ENCODE peak calls at places on chromosomes 1 and 21, in five cellular contexts. One of them, this sample, is unnamed.

GRCh38 chr21:37204580-37204979 is 62.6 kb downstream of the VPS26C start:
- DNase-seq in activated T-helper 1 cell treated with Interleukin-2 at 50 U/mL for 16 hours: no peak
- DNase-seq in AG04450: no peak
- DNase-seq in hepatocyte: no peak
- DNase-seq in RWPE1: no peak
- DNase-seq in this sample: no peak

GRCh38 chr1:36248250-36248894 is 24.1 kb downstream of the THRAP3 start:
- DNase-seq in AG04450: peak; percentile 50
- DNase-seq in hepatocyte: peak; percentile 61
- DNase-seq in activated T-helper 1 cell treated with Interleukin-2 at 50 U/mL for 16 hours: no peak
- DNase-seq in RWPE1: peak; percentile 13
- DNase-seq in this sample: no peak

GRCh38 chr1:155698382-155699038 is 9.6 kb downstream of the DAP3 start:
- DNase-seq in activated T-helper 1 cell treated with Interleukin-2 at 50 U/mL for 16 hours: no peak
- DNase-seq in AG04450: no peak
- DNase-seq in hepatocyte: peak; percentile 21
- DNase-seq in RWPE1: no peak
- DNase-seq in this sample: no peak

GRCh38 chr21:16279658-16280581 is 550.1 kb downstream of the USP25 start:
- DNase-seq in activated T-helper 1 cell treated with Interleukin-2 at 50 U/mL for 16 hours: no peak
- DNase-seq in RWPE1: no peak
- DNase-seq in hepatocyte: peak; percentile 33
- DNase-seq in AG04450: peak; percentile 3
- DNase-seq in this sample: no peak

GRCh38 chr21:29725025-29725736 is 214.6 kb downstream of the GRIK1 start:
- DNase-seq in activated T-helper 1 cell treated with Interleukin-2 at 50 U/mL for 16 hours: no peak
- DNase-seq in RWPE1: no peak
- DNase-seq in hepatocyte: peak; percentile 31
- DNase-seq in AG04450: no peak
- DNase-seq in this sample: no peak

GRCh38 chr1:59096501-59096900 is 200.4 kb upstream of the FGGY start:
- DNase-seq in RWPE1: no peak
- DNase-seq in activated T-helper 1 cell treated with Interleukin-2 at 50 U/mL for 16 hours: no peak
- DNase-seq in hepatocyte: no peak
- DNase-seq in AG04450: no peak
- DNase-seq in this sample: no peak

GRCh38 chr1:99644302-99645004 is 1.5 kb upstream of the PALMD start:
- DNase-seq in hepatocyte: no peak
- DNase-seq in activated T-helper 1 cell treated with Interleukin-2 at 50 U/mL for 16 hours: no peak
- DNase-seq in RWPE1: no peak
- DNase-seq in AG04450: no peak
- DNase-seq in this sample: no peak

GRCh38 chr1:212269306-212269705 is 15.9 kb upstream of the PPP2R5A start:
- DNase-seq in RWPE1: no peak
- DNase-seq in activated T-helper 1 cell treated with Interleukin-2 at 50 U/mL for 16 hours: no peak
- DNase-seq in AG04450: no peak
- DNase-seq in hepatocyte: no peak
- DNase-seq in this sample: no peak

GRCh38 chr1:6464514-6464836 is 1.5 kb downstream of the TNFRSF25 start:
- DNase-seq in hepatocyte: no peak
- DNase-seq in RWPE1: no peak
- DNase-seq in AG04450: no peak
- DNase-seq in activated T-helper 1 cell treated with Interleukin-2 at 50 U/mL for 16 hours: no peak
- DNase-seq in this sample: no peak

GRCh38 chr1:147717706-147718097 is 42.7 kb downstream of the GJA5 start:
- DNase-seq in RWPE1: no peak
- DNase-seq in hepatocyte: no peak
- DNase-seq in AG04450: no peak
- DNase-seq in activated T-helper 1 cell treated with Interleukin-2 at 50 U/mL for 16 hours: no peak
- DNase-seq in this sample: no peak

GRCh38 chr1:149881876-149882275 is 17.5 kb upstream of the BOLA1 start:
- DNase-seq in RWPE1: no peak
- DNase-seq in AG04450: no peak
- DNase-seq in activated T-helper 1 cell treated with Interleukin-2 at 50 U/mL for 16 hours: no peak
- DNase-seq in hepatocyte: no peak
- DNase-seq in this sample: no peak

GRCh38 chr1:206911064-206911663 is 10.6 kb downstream of the FCMR start:
- DNase-seq in activated T-helper 1 cell treated with Interleukin-2 at 50 U/mL for 16 hours: no peak
- DNase-seq in RWPE1: peak; percentile 93
- DNase-seq in AG04450: no peak
- DNase-seq in hepatocyte: peak; percentile 73
- DNase-seq in this sample: no peak

GRCh38 chr21:45539046-45539795 is 3.0 kb downstream of the SLC19A1 start:
- DNase-seq in RWPE1: no peak
- DNase-seq in hepatocyte: no peak
- DNase-seq in AG04450: no peak
- DNase-seq in activated T-helper 1 cell treated with Interleukin-2 at 50 U/mL for 16 hours: no peak
- DNase-seq in this sample: no peak

GRCh38 chr1:94202241-94202640 is 35.1 kb downstream of the ARHGAP29 start:
- DNase-seq in AG04450: no peak
- DNase-seq in RWPE1: no peak
- DNase-seq in hepatocyte: no peak
- DNase-seq in activated T-helper 1 cell treated with Interleukin-2 at 50 U/mL for 16 hours: no peak
- DNase-seq in this sample: no peak

GRCh38 chr1:205519541-205520131 is 15.2 kb downstream of the CDK18 start:
- DNase-seq in RWPE1: no peak
- DNase-seq in AG04450: no peak
- DNase-seq in activated T-helper 1 cell treated with Interleukin-2 at 50 U/mL for 16 hours: no peak
- DNase-seq in hepatocyte: no peak
- DNase-seq in this sample: no peak

GRCh38 chr1:22238356-22239224 is 95.7 kb upstream of the WNT4 start:
- DNase-seq in AG04450: no peak
- DNase-seq in hepatocyte: no peak
- DNase-seq in RWPE1: peak; percentile 13
- DNase-seq in activated T-helper 1 cell treated with Interleukin-2 at 50 U/mL for 16 hours: no peak
- DNase-seq in this sample: no peak

GRCh38 chr1:167683226-167683625 is 38.6 kb upstream of the MPZL1 start:
- DNase-seq in AG04450: no peak
- DNase-seq in hepatocyte: no peak
- DNase-seq in RWPE1: no peak
- DNase-seq in activated T-helper 1 cell treated with Interleukin-2 at 50 U/mL for 16 hours: no peak
- DNase-seq in this sample: no peak

GRCh38 chr1:57704231-57704630 is 280.4 kb upstream of the DAB1 start:
- DNase-seq in hepatocyte: no peak
- DNase-seq in RWPE1: no peak
- DNase-seq in AG04450: no peak
- DNase-seq in activated T-helper 1 cell treated with Interleukin-2 at 50 U/mL for 16 hours: no peak
- DNase-seq in this sample: no peak